ENCODE peak calls at places on chromosomes 4 and X, in five cellular contexts. P, G, D, U and X are unnamed samples. For H3K4me1, the result is how much of the 10 kb centered on the place peaks cover.

GRCh38 chr4:75745721-75746199 is 21.4 kb downstream of the USO1 start:
- DNase-seq in P (no peak), G (no peak), D (no peak), U (no peak), X (no peak)

GRCh38 chrX:41198410-41198809 is 113.2 kb downstream of the USP9X start:
- DNase-seq in U (no peak), P (no peak), D (no peak), G (no peak), X (no peak)

GRCh38 chr4:1868293-1868692 is 2.9 kb upstream of the NSD2 start:
- DNase-seq in U (no peak), D (no peak), P (no peak), G (peak), X (no peak)

GRCh38 chr4:8188085-8188484 is 11.0 kb upstream of the SH3TC1 start:
- DNase-seq in D (no peak), G (no peak), P (no peak), U (no peak), X (no peak)

GRCh38 chr4:154312246-154312645 is 179.4 kb downstream of the DCHS2 start:
- DNase-seq in P (no peak), G (no peak), D (no peak), U (no peak), X (no peak)

GRCh38 chrX:31036895-31037294 is 34.9 kb downstream of the FTHL17 start:
- DNase-seq in G (no peak), U (no peak), D (no peak), P (no peak), X (peak)

GRCh38 chr4:155757745-155758265 is 1.0 kb upstream of the GUCY1B1 start:
- DNase-seq in U (no peak), D (no peak), P (no peak), G (no peak), X (no peak)

GRCh38 chr4:105978684-105979296 is 83.5 kb downstream of the NPNT start:
- DNase-seq in D (no peak), P (no peak), U (no peak), G (peak), X (no peak)

GRCh38 chrX:85620466-85620865 is 241.0 kb upstream of the POF1B start:
- DNase-seq in U (no peak), D (no peak), P (no peak), G (no peak), X (no peak)
- H3K27ac ChIP-seq in U (no peak), D (no peak), P (no peak), G (no peak), X (no peak)

DNA sequence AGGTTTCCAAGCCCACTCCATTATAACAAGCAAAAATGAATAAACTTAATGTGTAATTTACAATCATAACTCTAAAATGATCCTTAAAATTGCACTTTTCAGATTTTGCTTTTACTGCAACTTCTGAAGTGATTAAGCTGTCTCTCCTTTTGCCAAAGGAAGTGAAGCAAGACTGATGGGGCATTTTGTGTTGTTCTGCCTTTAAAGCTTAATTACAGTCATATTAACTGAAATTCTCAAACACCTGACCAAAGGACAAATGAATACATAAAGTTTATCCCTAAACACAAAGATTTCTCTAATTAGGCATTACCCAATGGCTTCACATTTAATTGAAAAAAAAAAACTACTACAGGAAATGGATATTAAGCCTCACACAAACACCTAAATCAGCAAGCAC is 101.8 kb downstream of the ATP11C start:
- DNase-seq in G (no peak), D (no peak), P (no peak), U (no peak), X (no peak)
- H3K4me1 ChIP-seq in G (under half), D (under half), P (under half), U (under half), X (under half)

GRCh38 chr4:52824270-52824602 is 37.9 kb upstream of the RASL11B start:
- DNase-seq in P (no peak), G (peak), U (no peak), D (no peak), X (no peak)
- H3K27ac ChIP-seq in P (no peak), G (peak), U (no peak), D (no peak), X (no peak)

DNA sequence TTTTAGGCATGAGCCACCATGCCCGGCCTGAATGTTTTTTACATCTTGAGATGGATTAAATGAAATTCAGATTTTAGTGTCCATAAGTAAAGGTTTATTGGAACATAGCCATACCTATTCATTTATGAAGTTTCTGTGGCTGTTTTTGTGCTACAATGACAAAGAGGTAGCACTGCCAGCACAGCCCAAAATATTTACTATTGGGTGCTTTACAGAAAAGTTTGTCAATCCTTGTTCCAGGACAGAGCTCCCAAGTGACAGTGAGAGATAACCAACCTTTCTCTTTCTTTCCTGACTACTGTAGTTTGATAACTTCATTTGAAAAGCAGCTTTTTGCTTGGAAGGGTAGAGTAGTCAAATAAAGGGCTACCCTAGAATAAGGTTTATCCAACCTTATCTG is 116.2 kb downstream of the CAMK2D start:
- DNase-seq in P (no peak), D (no peak), U (no peak), G (no peak), X (no peak)
- H3K4me1 ChIP-seq in P (under half), D (under half), U (under half), G (under half), X (under half)

DNA sequence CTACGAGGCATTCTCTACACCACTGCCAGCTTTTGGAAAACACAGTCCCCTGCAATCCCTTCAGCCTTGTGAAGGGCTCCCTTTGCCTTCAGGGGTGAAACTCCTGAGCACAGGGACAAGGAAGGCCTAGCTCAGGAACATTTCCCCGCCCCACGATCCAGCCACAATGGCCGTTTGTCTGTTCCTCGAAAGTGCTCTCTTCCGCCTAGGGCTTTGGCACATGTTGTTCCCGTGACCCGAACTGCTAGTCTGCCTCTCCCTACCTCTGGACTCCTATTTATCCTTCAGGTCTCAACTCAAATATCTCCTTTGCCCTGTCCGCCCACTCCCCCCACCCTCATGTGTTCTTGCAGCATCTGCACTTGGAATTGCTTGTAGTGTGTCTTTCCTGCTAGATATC is 12.1 kb downstream of the FGD1 start:
- DNase-seq in P (no peak), U (no peak), D (no peak), G (no peak), X (no peak)
- H3K27ac ChIP-seq in P (no peak), U (no peak), D (no peak), G (no peak), X (peak)

DNA sequence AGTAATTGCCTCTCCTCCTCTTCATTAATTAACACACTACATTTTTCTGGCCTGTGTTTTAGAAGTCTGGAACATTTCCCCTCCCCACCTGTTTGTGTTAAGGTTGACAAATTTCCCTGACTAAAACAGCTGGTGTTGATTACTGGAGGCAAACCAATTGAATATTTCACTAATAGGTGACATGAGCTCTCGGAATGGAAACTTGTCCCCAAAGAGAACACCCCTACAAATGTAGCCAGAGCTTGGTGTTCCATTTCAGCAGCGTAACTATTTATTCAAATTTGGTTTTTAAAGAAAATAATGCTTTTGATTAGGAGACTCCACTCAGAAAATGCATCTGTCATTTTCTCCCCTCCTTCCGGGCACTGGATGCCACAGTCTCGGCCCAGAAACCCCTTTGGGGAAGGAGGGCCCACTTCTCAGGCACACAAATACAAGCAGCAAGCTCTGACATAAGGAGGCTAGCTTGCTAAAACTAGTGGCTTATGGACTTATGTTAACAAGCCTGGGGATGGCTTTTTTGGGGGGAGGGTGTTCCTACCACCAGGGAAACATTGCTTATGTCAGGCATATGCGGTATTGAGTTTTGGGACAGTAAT is 2.2 kb downstream of the RNF150 start:
- DNase-seq in U (no peak), P (no peak), D (no peak), G (no peak), X (no peak)
- H3K4me1 ChIP-seq in U (under half), P (under half), D (under half), G (under half), X (under half)

DNA sequence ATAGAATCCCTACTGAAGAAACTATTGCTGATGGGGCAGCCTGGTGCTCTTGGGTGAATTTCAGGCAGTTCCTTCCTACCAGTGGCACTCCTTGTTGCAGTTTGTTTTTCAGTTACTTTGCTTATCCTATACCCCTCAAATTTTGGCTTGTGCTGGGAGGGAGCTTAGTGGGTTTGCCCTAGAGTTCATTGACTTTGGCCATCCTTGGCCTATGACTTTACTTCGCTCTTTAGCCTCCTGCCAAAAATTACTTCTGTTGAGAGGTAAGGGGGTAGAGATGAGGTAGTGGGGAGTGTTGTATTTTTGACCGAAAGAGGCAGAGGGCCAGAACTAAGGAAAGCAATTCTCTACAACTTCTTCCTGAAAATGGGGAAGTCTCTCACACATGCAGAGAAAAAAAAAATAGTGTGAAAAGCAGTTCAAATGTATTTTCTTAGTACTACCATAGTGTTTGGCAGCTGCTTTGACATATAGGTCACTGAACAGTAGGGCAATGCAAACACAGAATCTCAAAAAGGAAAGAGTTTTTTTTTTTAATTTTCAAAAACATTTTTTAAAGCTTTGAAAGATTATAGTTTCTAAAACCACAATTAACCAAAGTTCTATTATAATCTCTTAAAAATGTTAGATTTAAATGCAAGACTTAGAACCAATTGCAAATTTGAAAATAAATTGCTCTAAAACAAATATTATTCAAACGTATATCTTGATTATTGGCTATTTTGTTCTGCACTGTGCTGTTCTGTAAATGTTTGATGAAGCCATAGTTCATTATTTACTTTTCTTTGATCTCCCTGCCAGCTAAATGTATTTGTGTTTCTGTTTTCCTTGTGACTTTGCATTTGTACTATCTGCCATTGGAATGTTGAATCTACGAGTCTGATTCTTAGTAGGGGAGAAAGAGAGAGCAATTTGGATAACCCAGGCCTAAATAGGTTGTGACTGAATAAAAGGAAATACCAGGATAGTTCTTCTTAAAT is 73.6 kb downstream of the DCK start:
- DNase-seq in G (no peak), D (no peak), U (no peak), P (no peak), X (no peak)
- H3K27ac ChIP-seq in G (no peak), D (peak), U (no peak), P (no peak), X (no peak)

GRCh38 chr4:39050590-39050989 is 11.4 kb upstream of the KLHL5 start:
- DNase-seq in G (no peak), P (no peak), U (no peak), D (no peak), X (no peak)
- H3K4me1 ChIP-seq in G (under half), P (under half), U (under half), D (under half), X (under half)

GRCh38 chr4:70405765-70406164 is 8.0 kb downstream of the OPRPN start:
- DNase-seq in G (no peak), U (no peak), D (no peak), P (no peak), X (no peak)
- H3K27ac ChIP-seq in G (no peak), U (no peak), D (no peak), P (no peak), X (no peak)

GRCh38 chrX:47633671-47634590 is 4.2 kb upstream of the CFP start:
- DNase-seq in D (no peak), P (no peak), U (no peak), G (no peak), X (no peak)
- H3K4me1 ChIP-seq in D (under half), P (under half), U (under half), G (under half), X (under half)